ENCODE peak calls at places on chromosomes 16 and 17, in eight cellular contexts. P, D, G, B, W, I, K and Y are unnamed samples.

GRCh38 chr17:19386276-19386863 is 620 bp downstream of the MFAP4 start:
- DNase-seq in K (no peak), P (peak; percentile 48), B (peak; percentile 88), D (peak; percentile 68), I (peak; percentile 87), W (peak; percentile 91), G (peak; percentile 46), Y (peak; percentile 95)

GRCh38 chr17:13182854-13183253 is 165.0 kb upstream of the ELAC2 start:
- DNase-seq in W (no peak), P (no peak), I (no peak), K (peak; percentile 21), G (no peak), D (no peak), B (no peak), Y (no peak)

GRCh38 chr17:44345497-44346026 is 460 bp downstream of the GRN start:
- DNase-seq in D (no peak), K (peak; percentile 75), P (no peak), G (peak; percentile 84), I (no peak), W (peak; percentile 69), B (peak; percentile 61), Y (peak; percentile 49)

GRCh38 chr16:85173077-85173980 is 61.1 kb upstream of the CIBAR2 start:
- DNase-seq in G (no peak), K (no peak), B (peak; percentile 82), I (no peak), W (no peak), D (no peak), P (no peak), Y (peak; percentile 92)

GRCh38 chr17:45364531-45365390 is 47.9 kb upstream of the MAP3K14 start:
- DNase-seq in D (no peak), B (peak; percentile 59), W (no peak), I (no peak), P (no peak), K (no peak), G (no peak), Y (no peak)

GRCh38 chr17:69960755-69961154 is 114.3 kb upstream of the KCNJ16 start:
- DNase-seq in B (no peak), P (no peak), D (peak; percentile 55), K (no peak), G (no peak), W (no peak), I (peak; percentile 21), Y (no peak)

GRCh38 chr17:19718613-19719364 is 2.4 kb upstream of the SLC47A2 start:
- DNase-seq in K (peak; percentile 16), G (no peak), P (no peak), I (no peak), W (no peak), B (no peak), D (no peak), Y (no peak)

GRCh38 chr17:8133941-8134340 is 10.0 kb upstream of the HES7 start:
- DNase-seq in I (no peak), W (no peak), D (no peak), G (no peak), P (no peak), B (no peak), K (no peak), Y (no peak)

GRCh38 chr16:73179671-73180370 is 131.9 kb upstream of the ZFHX3 start:
- DNase-seq in P (no peak), I (peak; percentile 51), D (peak; percentile 33), G (no peak), B (no peak), W (peak; percentile 44), K (no peak), Y (no peak)

GRCh38 chr16:82852388-82852998 is 225.7 kb downstream of the CDH13 start:
- DNase-seq in B (peak; percentile 68), K (no peak), P (no peak), G (no peak), I (no peak), W (no peak), D (no peak), Y (no peak)

GRCh38 chr16:8310356-8310755 is 280.0 kb downstream of the TMEM114 start:
- DNase-seq in K (no peak), G (no peak), B (no peak), I (no peak), W (no peak), P (no peak), D (no peak), Y (no peak)

GRCh38 chr16:89289428-89290395 is 72.2 kb downstream of the ZNF778 start:
- DNase-seq in W (no peak), D (peak; percentile 68), P (peak; percentile 11), G (no peak), B (peak; percentile 52), I (peak; percentile 52), K (peak; percentile 81), Y (peak; percentile 63)

GRCh38 chr16:70746708-70747424 is 54.1 kb downstream of the VAC14 start:
- DNase-seq in W (peak; percentile 93), G (peak; percentile 67), I (peak; percentile 84), D (peak; percentile 50), P (peak; percentile 81), B (peak; percentile 86), K (peak; percentile 89), Y (peak; percentile 76)

DNA sequence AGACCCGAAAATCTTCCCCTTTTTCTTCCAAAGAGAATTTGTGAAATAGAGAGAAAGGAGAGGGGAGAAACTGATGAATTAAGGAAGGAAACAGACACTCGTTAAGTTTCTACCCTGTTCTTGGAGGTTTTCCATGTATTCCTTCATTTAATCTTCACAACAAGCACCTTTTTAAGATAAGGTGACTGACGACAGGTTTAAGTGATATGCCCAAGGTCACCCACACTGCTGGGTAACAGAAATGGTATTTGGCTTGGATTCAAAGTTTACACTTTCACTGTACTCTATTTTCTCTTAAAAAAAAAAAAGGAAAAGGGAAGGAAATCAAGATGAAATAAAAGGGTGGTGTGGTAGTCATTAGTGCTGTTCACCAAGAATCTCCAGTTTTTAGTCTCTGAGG is 33.5 kb upstream of the TOX3 start:
- DNase-seq in P (no peak), D (no peak), K (no peak), I (no peak), G (no peak), W (no peak), B (no peak), Y (no peak)
- TF ChIP-seq CTCF in P (no peak), D (no peak), K (no peak), I (no peak), G (no peak), W (no peak), B (no peak), Y (no peak)

GRCh38 chr17:38729886-38730525 is at the start of gene CISD3:
- DNase-seq in G (peak; percentile 73), D (peak; percentile 89), B (peak; percentile 83), K (peak; percentile 88), W (peak; percentile 78), P (peak; percentile 67), I (peak; percentile 76), Y (peak; percentile 49)
- TF ChIP-seq CTCF in G (peak; percentile 11), D (peak; percentile 85), B (no peak), K (peak; percentile 62), W (peak; percentile 81), P (peak; percentile 28), I (peak; percentile 60), Y (peak; percentile 84)

DNA sequence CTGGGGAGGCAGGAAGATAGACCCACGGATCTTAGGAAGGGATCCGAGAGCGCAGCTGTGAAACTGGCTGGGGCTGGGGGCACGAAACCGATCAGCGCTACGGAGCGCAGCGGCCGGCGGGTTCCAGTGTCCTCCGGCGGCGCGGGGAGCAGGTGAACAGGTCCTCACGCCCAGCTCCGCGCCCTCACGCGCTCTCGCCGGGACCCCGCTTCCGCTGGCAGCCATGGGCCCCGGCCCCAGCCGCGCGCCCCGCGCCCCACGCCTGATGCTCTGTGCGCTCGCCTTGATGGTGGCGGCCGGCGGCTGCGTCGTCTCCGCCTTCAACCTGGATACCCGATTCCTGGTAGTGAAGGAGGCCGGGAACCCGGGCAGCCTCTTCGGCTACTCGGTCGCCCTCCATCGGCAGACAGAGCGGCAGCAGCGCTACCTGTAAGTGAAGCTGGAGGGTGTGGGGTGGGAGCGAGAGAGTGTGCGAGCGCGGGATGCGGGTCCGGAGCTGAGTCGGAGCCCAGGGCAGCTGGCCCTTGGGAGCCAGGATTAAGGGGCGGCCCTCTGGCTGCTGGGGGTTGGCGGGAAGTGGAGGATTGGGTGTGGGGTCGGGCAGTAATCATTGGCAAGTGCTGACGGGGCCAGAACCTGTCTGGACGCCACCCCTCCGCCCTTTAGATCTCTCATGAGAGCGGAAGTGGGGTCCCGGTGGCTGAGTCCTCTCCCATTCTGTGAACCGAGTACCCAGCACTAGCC is 479 bp downstream of the ITGA3 start:
- DNase-seq in G (no peak), K (peak; percentile 70), D (peak; percentile 55), B (peak; percentile 63), W (peak; percentile 68), I (peak; percentile 46), P (no peak), Y (peak; percentile 62)
- TF ChIP-seq CTCF in G (no peak), K (no peak), D (peak; percentile 58), B (peak; percentile 48), W (peak; percentile 62), I (peak; percentile 30), P (peak; percentile 59), Y (peak; percentile 61)

DNA sequence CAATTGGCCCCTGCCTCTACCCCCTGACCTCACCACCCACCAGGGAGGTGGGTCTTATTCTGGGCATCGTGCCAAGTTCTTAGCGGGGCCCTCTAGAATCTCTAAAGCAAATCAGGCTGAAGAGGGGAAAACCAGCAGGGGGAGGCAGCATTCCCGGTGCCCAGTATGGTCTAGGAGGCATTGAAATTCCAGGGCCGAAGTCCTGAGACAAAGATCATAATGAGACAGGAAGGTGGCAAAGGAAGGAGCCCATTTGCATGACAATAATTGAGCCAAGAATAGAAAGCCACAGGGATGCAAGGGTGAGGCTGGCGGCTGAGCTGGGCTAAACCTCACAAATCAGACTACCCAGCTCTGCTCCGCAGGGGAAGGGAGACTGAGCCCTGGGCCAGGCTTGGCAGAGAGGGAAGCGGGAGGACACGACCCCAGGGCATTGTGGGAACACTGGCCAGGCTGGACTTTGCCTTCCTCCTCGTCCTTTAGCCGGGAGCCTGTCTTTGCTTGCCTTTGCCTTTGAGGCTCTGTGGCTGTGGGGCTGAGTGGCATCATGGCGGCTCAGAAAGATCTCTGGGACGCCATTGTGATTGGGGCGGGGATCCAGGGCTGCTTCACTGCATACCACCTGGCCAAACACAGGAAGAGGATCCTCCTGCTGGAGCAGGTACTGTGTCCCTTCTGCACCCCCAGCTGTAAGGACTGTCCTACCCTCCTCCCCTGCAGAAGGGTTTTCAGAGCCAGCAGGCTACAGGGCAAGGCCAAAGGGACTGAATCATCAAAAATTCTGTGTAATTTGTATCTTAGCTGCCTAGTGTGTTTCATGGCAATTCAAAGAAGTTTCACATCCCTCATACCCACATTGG is at the start of gene PIPOX:
- DNase-seq in I (no peak), D (no peak), P (no peak), K (no peak), W (no peak), B (no peak), G (peak; percentile 40), Y (no peak)
- TF ChIP-seq CTCF in I (no peak), D (no peak), P (no peak), K (no peak), W (no peak), B (no peak), G (no peak), Y (no peak)

GRCh38 chr16:56269824-56270684 is 78.8 kb downstream of the GNAO1 start:
- DNase-seq in K (no peak), W (peak; percentile 36), I (peak; percentile 48), P (peak; percentile 15), G (no peak), D (no peak), B (peak; percentile 84), Y (peak; percentile 80)
- TF ChIP-seq CTCF in K (no peak), W (no peak), I (peak; percentile 49), P (peak; percentile 18), G (no peak), D (peak; percentile 37), B (peak; percentile 61), Y (peak; percentile 58)

DNA sequence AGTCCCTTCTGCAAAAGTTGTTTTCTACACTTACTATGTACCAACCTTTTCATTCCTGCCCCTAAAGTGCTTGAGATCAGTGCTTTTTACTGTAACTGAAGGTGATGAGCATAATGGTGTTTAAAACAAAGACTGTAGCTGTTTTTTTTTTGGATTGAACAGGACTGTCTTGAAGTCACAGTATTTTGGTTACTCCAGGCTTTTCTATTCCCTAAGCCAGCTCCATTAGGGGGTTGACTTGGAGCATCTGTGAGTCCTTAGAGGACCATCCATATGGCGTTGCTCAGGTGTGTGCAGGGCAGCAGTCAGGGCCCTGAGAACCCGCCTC is 29.0 kb upstream of the LGALS9 start:
- DNase-seq in B (no peak), P (no peak), W (no peak), K (no peak), D (no peak), G (no peak), I (no peak), Y (no peak)
- TF ChIP-seq CTCF in B (no peak), P (no peak), W (no peak), K (no peak), D (no peak), G (no peak), I (no peak), Y (peak; percentile 60)